ENCODE peak calls at places on chromosomes 13 and 19, in four cellular contexts. V is lung; I is heart left ventricle; U is CD4-positive, alpha-beta T cell. E is an unnamed sample.

GRCh38 chr13:111790621-111791020 is 276.3 kb upstream of the SOX1 start:
- DNase-seq in U (no peak), I (no peak), V (no peak), E (no peak)

GRCh38 chr13:36673838-36674326 is at the start of gene SERTM1:
- DNase-seq in U (no peak), V (no peak), I (no peak), E (peak)

GRCh38 chr13:35917942-35918645 is 213.1 kb downstream of the DCLK1 start:
- DNase-seq in V (no peak), U (no peak), I (no peak), E (no peak)

GRCh38 chr13:49530452-49530851 is 34.7 kb downstream of the PHF11 start:
- DNase-seq in U (no peak), V (no peak), I (no peak), E (peak)

GRCh38 chr13:41848435-41849255 is 112.3 kb downstream of the VWA8 start:
- DNase-seq in U (no peak), I (no peak), V (no peak), E (no peak)

GRCh38 chr19:39966617-39967016 is 4.3 kb upstream of the PSMC4 start:
- DNase-seq in V (no peak), U (no peak), I (no peak), E (no peak)

GRCh38 chr19:13149628-13150186 is 468 bp downstream of the STX10 start:
- DNase-seq in I (peak), U (no peak), V (peak), E (no peak)

GRCh38 chr19:2478324-2478755 is 2.4 kb downstream of the GADD45B start:
- DNase-seq in V (peak), U (peak), I (peak), E (no peak)

GRCh38 chr13:100529666-100530065 is 58.9 kb downstream of the GGACT start:
- DNase-seq in I (no peak), V (no peak), U (no peak), E (no peak)

GRCh38 chr13:113061271-113061625 is 44.3 kb upstream of the F7 start:
- DNase-seq in V (no peak), I (no peak), U (no peak), E (no peak)

GRCh38 chr13:108947551-108948030 is 318.2 kb downstream of the MYO16 start:
- DNase-seq in I (no peak), U (no peak), V (no peak), E (no peak)

GRCh38 chr13:74920945-74921725 is 560.8 kb downstream of the TBC1D4 start:
- DNase-seq in U (no peak), V (no peak), I (no peak), E (no peak)

GRCh38 chr19:11539495-11540365 is 1.1 kb downstream of the CNN1 start:
- DNase-seq in U (no peak), V (no peak), I (peak), E (no peak)

GRCh38 chr13:61024046-61024445 is 391.6 kb downstream of the PCDH20 start:
- DNase-seq in V (no peak), I (no peak), U (no peak), E (no peak)

GRCh38 chr19:10881403-10882107 is 10.2 kb downstream of the CARM1 start:
- DNase-seq in U (no peak), I (no peak), V (no peak), E (no peak)

DNA sequence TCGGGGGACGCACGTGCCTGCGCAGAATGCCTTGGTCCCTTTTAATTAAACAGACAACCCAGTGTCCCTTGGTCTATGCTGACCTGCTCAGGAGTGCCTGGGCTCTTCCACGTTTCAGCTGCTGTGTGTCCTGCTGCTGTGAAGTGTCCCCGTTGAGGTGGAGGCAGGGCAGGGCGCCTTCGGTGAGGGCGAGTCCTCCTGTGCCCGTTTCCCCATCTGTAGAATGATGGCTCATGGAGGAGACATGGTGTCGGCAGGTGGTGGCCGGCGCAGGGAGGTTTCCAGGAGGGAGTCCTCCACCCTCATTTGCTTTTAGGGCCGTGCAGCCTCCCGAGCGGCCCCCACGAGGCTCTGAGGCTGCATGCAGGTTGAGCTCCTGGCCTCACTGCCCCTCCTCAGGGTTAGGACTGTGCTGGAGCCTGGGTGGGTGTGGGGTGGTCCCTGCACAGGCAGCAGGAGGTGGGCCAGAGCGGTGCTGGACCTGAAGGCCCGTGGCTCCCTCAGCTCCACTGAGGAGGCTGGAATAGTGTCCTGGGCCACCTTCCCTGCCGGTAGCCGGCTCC is 8.8 kb downstream of the STK11 start:
- DNase-seq in V (no peak), I (no peak), U (no peak), E (no peak)
- H3K27ac ChIP-seq in V (peak), I (peak), U (no peak), E (peak)

GRCh38 chr13:42893346-42893745 is 98.7 kb downstream of the EPSTI1 start:
- DNase-seq in I (no peak), V (no peak), U (no peak), E (no peak)
- H3K27ac ChIP-seq in I (no peak), V (no peak), U (no peak), E (no peak)

DNA sequence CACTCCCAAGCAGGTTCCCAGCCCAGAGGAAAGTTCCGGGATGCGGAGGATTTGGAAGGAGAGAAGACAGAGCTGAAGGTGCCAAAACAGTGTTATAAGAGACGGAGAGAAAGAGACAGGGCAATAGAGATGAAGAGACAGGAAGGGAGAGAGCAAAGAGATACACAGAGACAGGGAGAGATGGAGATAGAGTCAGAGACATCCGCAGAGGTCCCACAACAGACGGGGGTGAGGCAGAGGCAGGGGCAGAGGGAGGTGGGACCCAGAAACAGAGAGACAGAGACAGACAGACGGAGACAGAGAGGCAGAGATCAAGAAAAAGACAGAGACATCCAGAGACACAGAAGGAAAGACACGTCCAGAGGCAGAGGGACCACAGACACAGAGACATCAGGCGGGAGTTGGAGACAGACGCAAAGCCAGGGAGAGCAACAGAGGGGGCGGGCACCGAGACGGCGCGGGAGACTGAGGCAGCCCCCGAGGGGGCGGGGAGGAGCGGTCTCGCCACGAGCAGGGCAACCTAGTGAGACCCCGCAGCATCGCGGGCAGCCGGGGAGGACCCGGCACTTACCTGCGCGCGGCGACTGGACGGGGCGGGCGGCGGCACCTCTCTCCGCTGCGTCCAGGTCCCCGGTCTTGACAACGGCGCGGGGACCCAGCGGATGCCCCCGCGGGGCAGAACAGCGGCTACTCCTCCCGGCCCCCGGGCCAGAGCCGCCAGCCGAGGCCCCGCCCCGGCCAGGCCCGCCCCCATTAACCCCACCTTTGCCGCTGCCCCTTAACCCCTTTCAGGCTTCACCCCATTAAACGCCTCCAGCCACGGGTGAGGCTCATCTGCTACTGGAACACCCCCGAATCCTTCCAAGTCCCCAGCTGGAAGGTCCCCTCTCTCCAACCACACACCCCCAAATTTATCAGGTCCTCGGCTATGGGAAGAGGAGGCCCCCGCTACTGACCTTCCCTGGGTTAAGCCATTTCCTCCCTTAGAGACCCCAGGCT is at the start of gene GPR4:
- DNase-seq in U (no peak), V (no peak), I (peak), E (no peak)
- H3K27ac ChIP-seq in U (no peak), V (peak), I (peak), E (peak)

GRCh38 chr13:38883783-38884182 is 106.8 kb downstream of the STOML3 start:
- DNase-seq in U (no peak), V (no peak), I (no peak), E (no peak)
- H3K27ac ChIP-seq in U (no peak), V (no peak), I (no peak), E (no peak)

GRCh38 chr19:36373638-36374156 is 5.3 kb downstream of the ZFP14 start:
- DNase-seq in V (no peak), U (no peak), I (no peak), E (no peak)

GRCh38 chr19:36379510-36379819 is 464 bp upstream of the ZFP14 start:
- DNase-seq in I (no peak), V (no peak), U (no peak), E (no peak)

GRCh38 chr19:36377541-36378178 is 1.3 kb downstream of the ZFP14 start:
- DNase-seq in I (no peak), U (no peak), V (no peak), E (no peak)

GRCh38 chr19:36378625-36379509 is at the start of gene ZFP14:
- DNase-seq in U (peak), V (peak), I (peak), E (peak)
- H3K27ac ChIP-seq in U (peak), V (peak), I (peak), E (peak)

DNA sequence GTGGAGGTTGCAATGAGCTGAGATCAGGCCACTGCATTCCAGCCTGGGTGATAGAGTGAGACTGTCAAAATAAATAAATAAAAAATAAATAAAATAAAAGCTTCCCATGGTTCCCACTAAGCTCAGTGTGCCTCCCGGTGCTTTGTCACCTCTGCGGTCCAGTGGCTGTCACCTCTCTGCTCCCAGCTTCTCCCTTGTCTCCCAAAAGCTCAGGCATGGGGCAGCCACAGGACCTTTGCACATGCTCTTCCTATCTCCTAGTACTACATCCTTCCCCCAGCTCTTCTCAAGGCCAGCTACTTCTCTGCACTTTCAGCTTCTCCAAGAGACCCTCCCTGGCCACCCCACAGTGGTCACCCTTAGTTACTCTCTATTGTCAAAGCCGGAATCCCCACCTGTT is 7.6 kb upstream of the MATK start:
- DNase-seq in I (no peak), U (no peak), V (no peak), E (no peak)
- H3K27ac ChIP-seq in I (no peak), U (no peak), V (no peak), E (no peak)

GRCh38 chr19:46407891-46408426 is 5.4 kb downstream of the CCDC8 start:
- DNase-seq in U (no peak), I (no peak), V (no peak), E (no peak)

GRCh38 chr19:46408611-46409039 is 4.7 kb downstream of the CCDC8 start:
- DNase-seq in I (peak), U (no peak), V (peak), E (peak)

GRCh38 chr19:46411088-46412033 is 2.0 kb downstream of the CCDC8 start:
- DNase-seq in V (no peak), U (no peak), I (no peak), E (no peak)

GRCh38 chr19:46410205-46411087 is 2.9 kb downstream of the CCDC8 start:
- DNase-seq in U (no peak), I (no peak), V (no peak), E (no peak)

DNA sequence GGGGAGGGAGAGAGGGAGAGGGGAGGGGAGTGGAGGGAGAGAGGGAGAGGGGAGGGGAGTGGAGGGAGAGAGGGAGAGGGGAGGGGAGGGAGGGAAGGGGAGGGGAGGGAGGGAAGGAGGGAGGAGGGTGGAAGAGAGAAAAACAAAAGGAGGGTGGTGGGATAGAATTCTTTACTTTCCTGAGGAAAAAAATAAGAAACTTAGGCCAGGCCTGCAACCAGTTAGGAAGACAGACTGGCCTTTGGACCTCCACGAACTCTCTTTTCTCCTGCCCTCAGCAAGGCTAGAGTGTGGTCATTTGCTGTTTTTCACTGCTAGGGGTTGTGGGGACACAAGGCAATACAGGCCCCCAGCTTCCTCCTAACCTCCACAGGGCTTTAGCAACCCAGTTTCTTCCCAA is 4.2 kb downstream of the CCDC8 start:
- DNase-seq in V (no peak), U (no peak), I (no peak), E (no peak)
- H3K27ac ChIP-seq in V (no peak), U (no peak), I (peak), E (no peak)

GRCh38 chr19:46736544-46737274 is 9.1 kb upstream of the FKRP start:
- DNase-seq in V (no peak), I (peak), U (no peak), E (no peak)
- H3K27ac ChIP-seq in V (no peak), I (peak), U (no peak), E (no peak)

GRCh38 chr19:41339936-41340335 is 13.8 kb downstream of the TGFB1 start:
- DNase-seq in I (no peak), V (no peak), U (no peak), E (no peak)
- H3K27ac ChIP-seq in I (no peak), V (no peak), U (no peak), E (no peak)